ENCODE peak calls at places on chromosomes 12 and 14, in six cellular contexts. One of them, this sample, is unnamed.

GRCh38 chr12:38721611-38722252 is 183.7 kb downstream of the CPNE8 start:
- DNase-seq in amygdala: no peak
- DNase-seq in KBM-7: no peak
- DNase-seq in Karpas-422: no peak
- DNase-seq in upper lobe of right lung: no peak
- DNase-seq in kidney tubule cell: no peak
- DNase-seq in this sample: no peak

GRCh38 chr12:77299910-77300772 is 234.8 kb upstream of the E2F7 start:
- DNase-seq in amygdala: no peak
- DNase-seq in KBM-7: no peak
- DNase-seq in Karpas-422: no peak
- DNase-seq in upper lobe of right lung: no peak
- DNase-seq in kidney tubule cell: peak; percentile 77
- DNase-seq in this sample: no peak

GRCh38 chr12:123715151-123715676 is 3.1 kb downstream of the ATP6V0A2 start:
- DNase-seq in amygdala: no peak
- DNase-seq in KBM-7: no peak
- DNase-seq in Karpas-422: no peak
- DNase-seq in upper lobe of right lung: no peak
- DNase-seq in kidney tubule cell: no peak
- DNase-seq in this sample: no peak

GRCh38 chr12:95789126-95790024 is 1.2 kb downstream of the NTN4 start:
- DNase-seq in amygdala: no peak
- DNase-seq in KBM-7: no peak
- DNase-seq in Karpas-422: no peak
- DNase-seq in upper lobe of right lung: peak; percentile 72
- DNase-seq in kidney tubule cell: peak; percentile 77
- DNase-seq in this sample: no peak

GRCh38 chr12:58575281-58575680 is 345.0 kb downstream of the LRIG3 start:
- DNase-seq in amygdala: no peak
- DNase-seq in KBM-7: peak; percentile 17
- DNase-seq in Karpas-422: no peak
- DNase-seq in upper lobe of right lung: no peak
- DNase-seq in kidney tubule cell: peak; percentile 22
- DNase-seq in this sample: no peak

GRCh38 chr14:54529811-54530210 is 20.1 kb downstream of the CGRRF1 start:
- DNase-seq in amygdala: no peak
- DNase-seq in KBM-7: no peak
- DNase-seq in Karpas-422: no peak
- DNase-seq in upper lobe of right lung: no peak
- DNase-seq in kidney tubule cell: peak; percentile 62
- DNase-seq in this sample: no peak

GRCh38 chr14:68947802-68948201 is 31.3 kb downstream of the ACTN1 start:
- DNase-seq in amygdala: no peak
- DNase-seq in KBM-7: peak; percentile 89
- DNase-seq in Karpas-422: no peak
- DNase-seq in upper lobe of right lung: no peak
- DNase-seq in kidney tubule cell: no peak
- DNase-seq in this sample: no peak

GRCh38 chr12:6662602-6662905 is 365 bp downstream of the ING4 start:
- DNase-seq in amygdala: no peak
- DNase-seq in KBM-7: no peak
- DNase-seq in Karpas-422: no peak
- DNase-seq in upper lobe of right lung: no peak
- DNase-seq in kidney tubule cell: no peak
- DNase-seq in this sample: no peak

GRCh38 chr12:108449478-108449877 is 65.6 kb upstream of the FICD start:
- DNase-seq in amygdala: no peak
- DNase-seq in KBM-7: no peak
- DNase-seq in Karpas-422: no peak
- DNase-seq in upper lobe of right lung: no peak
- DNase-seq in kidney tubule cell: no peak
- DNase-seq in this sample: no peak

GRCh38 chr14:68255697-68256178 is 436.2 kb downstream of the RAD51B start:
- DNase-seq in amygdala: no peak
- DNase-seq in KBM-7: no peak
- DNase-seq in Karpas-422: no peak
- DNase-seq in upper lobe of right lung: no peak
- DNase-seq in kidney tubule cell: peak; percentile 57
- DNase-seq in this sample: no peak

GRCh38 chr14:89504084-89504483 is 87.1 kb upstream of the FOXN3 start:
- DNase-seq in amygdala: no peak
- DNase-seq in KBM-7: no peak
- DNase-seq in Karpas-422: no peak
- DNase-seq in upper lobe of right lung: no peak
- DNase-seq in kidney tubule cell: peak; percentile 10
- DNase-seq in this sample: no peak

GRCh38 chr12:54195736-54196347 is 7.1 kb upstream of the SMUG1 start:
- DNase-seq in amygdala: no peak
- DNase-seq in KBM-7: peak; percentile 32
- DNase-seq in Karpas-422: peak; percentile 80
- DNase-seq in upper lobe of right lung: no peak
- DNase-seq in kidney tubule cell: no peak
- DNase-seq in this sample: no peak

GRCh38 chr14:75344396-75344795 is 65.8 kb downstream of the FOS start:
- DNase-seq in amygdala: no peak
- DNase-seq in KBM-7: no peak
- DNase-seq in Karpas-422: no peak
- DNase-seq in upper lobe of right lung: no peak
- DNase-seq in kidney tubule cell: no peak
- DNase-seq in this sample: no peak

GRCh38 chr14:32307881-32308582 is 21.1 kb upstream of the AKAP6 start:
- DNase-seq in amygdala: no peak
- DNase-seq in KBM-7: no peak
- DNase-seq in Karpas-422: no peak
- DNase-seq in upper lobe of right lung: no peak
- DNase-seq in kidney tubule cell: no peak
- DNase-seq in this sample: no peak

GRCh38 chr12:69309461-69309860 is 38.7 kb upstream of the LYZ start:
- DNase-seq in amygdala: no peak
- DNase-seq in KBM-7: no peak
- DNase-seq in Karpas-422: no peak
- DNase-seq in upper lobe of right lung: no peak
- DNase-seq in kidney tubule cell: no peak
- DNase-seq in this sample: no peak

GRCh38 chr14:39843881-39844280 is 411.6 kb upstream of the FBXO33 start:
- DNase-seq in amygdala: no peak
- DNase-seq in KBM-7: no peak
- DNase-seq in Karpas-422: no peak
- DNase-seq in upper lobe of right lung: no peak
- DNase-seq in kidney tubule cell: no peak
- DNase-seq in this sample: no peak

GRCh38 chr12:130201037-130201436 is 38.8 kb downstream of the FZD10 start:
- DNase-seq in amygdala: no peak
- DNase-seq in KBM-7: no peak
- DNase-seq in Karpas-422: no peak
- DNase-seq in upper lobe of right lung: no peak
- DNase-seq in kidney tubule cell: no peak
- DNase-seq in this sample: no peak

GRCh38 chr12:68406134-68406576 is 74.0 kb upstream of the MDM1 start:
- DNase-seq in amygdala: peak; percentile 10
- DNase-seq in KBM-7: peak; percentile 63
- DNase-seq in Karpas-422: no peak
- DNase-seq in upper lobe of right lung: peak; percentile 95
- DNase-seq in kidney tubule cell: peak; percentile 58
- DNase-seq in this sample: peak; percentile 44

GRCh38 chr12:54060174-54060974 is 6.7 kb downstream of the HOXC4 start:
- DNase-seq in amygdala: no peak
- DNase-seq in KBM-7: no peak
- DNase-seq in Karpas-422: no peak
- DNase-seq in upper lobe of right lung: no peak
- DNase-seq in kidney tubule cell: no peak
- DNase-seq in this sample: no peak

GRCh38 chr12:111322336-111323250 is 46.3 kb downstream of the PHETA1 start:
- DNase-seq in amygdala: no peak
- DNase-seq in KBM-7: no peak
- DNase-seq in Karpas-422: no peak
- DNase-seq in upper lobe of right lung: no peak
- DNase-seq in kidney tubule cell: peak; percentile 12
- DNase-seq in this sample: peak; percentile 9

GRCh38 chr12:646303-647038 is 16.8 kb downstream of the NINJ2 start:
- DNase-seq in amygdala: no peak
- DNase-seq in KBM-7: no peak
- DNase-seq in Karpas-422: no peak
- DNase-seq in upper lobe of right lung: no peak
- DNase-seq in kidney tubule cell: no peak
- DNase-seq in this sample: no peak

GRCh38 chr12:106030210-106031175 is 108.3 kb downstream of the NUAK1 start:
- DNase-seq in amygdala: no peak
- DNase-seq in KBM-7: no peak
- DNase-seq in Karpas-422: no peak
- DNase-seq in upper lobe of right lung: no peak
- DNase-seq in kidney tubule cell: peak; percentile 87
- DNase-seq in this sample: no peak

GRCh38 chr12:102534899-102535298 is 54.5 kb upstream of the IGF1 start:
- DNase-seq in amygdala: no peak
- DNase-seq in KBM-7: no peak
- DNase-seq in Karpas-422: no peak
- DNase-seq in upper lobe of right lung: no peak
- DNase-seq in kidney tubule cell: no peak
- DNase-seq in this sample: no peak

GRCh38 chr12:124646385-124647230 is 79.2 kb upstream of the NCOR2 start:
- DNase-seq in amygdala: no peak
- DNase-seq in KBM-7: peak; percentile 49
- DNase-seq in Karpas-422: peak; percentile 68
- DNase-seq in upper lobe of right lung: peak; percentile 87
- DNase-seq in kidney tubule cell: no peak
- DNase-seq in this sample: no peak

GRCh38 chr12:7642876-7643309 is 22.8 kb downstream of the APOBEC1 start:
- DNase-seq in amygdala: no peak
- DNase-seq in KBM-7: peak; percentile 50
- DNase-seq in Karpas-422: peak; percentile 82
- DNase-seq in upper lobe of right lung: no peak
- DNase-seq in kidney tubule cell: peak; percentile 39
- DNase-seq in this sample: no peak

GRCh38 chr14:77641207-77641533 is 24.7 kb upstream of the SPTLC2 start:
- DNase-seq in amygdala: no peak
- DNase-seq in KBM-7: no peak
- DNase-seq in Karpas-422: peak; percentile 67
- DNase-seq in upper lobe of right lung: no peak
- DNase-seq in kidney tubule cell: peak; percentile 44
- DNase-seq in this sample: no peak

GRCh38 chr14:81450100-81450531 is 50.0 kb upstream of the STON2 start:
- DNase-seq in amygdala: no peak
- DNase-seq in KBM-7: no peak
- DNase-seq in Karpas-422: no peak
- DNase-seq in upper lobe of right lung: no peak
- DNase-seq in kidney tubule cell: peak; percentile 38
- DNase-seq in this sample: no peak

GRCh38 chr12:26346748-26347147 is 151.4 kb downstream of the SSPN start:
- DNase-seq in amygdala: no peak
- DNase-seq in KBM-7: peak; percentile 25
- DNase-seq in Karpas-422: no peak
- DNase-seq in upper lobe of right lung: no peak
- DNase-seq in kidney tubule cell: no peak
- DNase-seq in this sample: no peak

GRCh38 chr14:85280074-85280473 is 249.9 kb upstream of the FLRT2 start:
- DNase-seq in amygdala: no peak
- DNase-seq in KBM-7: no peak
- DNase-seq in Karpas-422: no peak
- DNase-seq in upper lobe of right lung: no peak
- DNase-seq in kidney tubule cell: peak; percentile 10
- DNase-seq in this sample: no peak

GRCh38 chr14:96631030-96631429 is 128.8 kb downstream of the PAPOLA start:
- DNase-seq in amygdala: no peak
- DNase-seq in KBM-7: no peak
- DNase-seq in Karpas-422: no peak
- DNase-seq in upper lobe of right lung: no peak
- DNase-seq in kidney tubule cell: no peak
- DNase-seq in this sample: no peak

GRCh38 chr12:111448266-111448830 is 42.6 kb downstream of the SH2B3 start:
- DNase-seq in amygdala: no peak
- DNase-seq in KBM-7: no peak
- DNase-seq in Karpas-422: no peak
- DNase-seq in upper lobe of right lung: no peak
- DNase-seq in kidney tubule cell: no peak
- DNase-seq in this sample: no peak

GRCh38 chr12:101021442-101021841 is 188.6 kb downstream of the SLC5A8 start:
- DNase-seq in amygdala: no peak
- DNase-seq in KBM-7: no peak
- DNase-seq in Karpas-422: no peak
- DNase-seq in upper lobe of right lung: no peak
- DNase-seq in kidney tubule cell: peak; percentile 26
- DNase-seq in this sample: no peak

GRCh38 chr14:84894254-84894653 is 635.7 kb upstream of the FLRT2 start:
- DNase-seq in amygdala: no peak
- DNase-seq in KBM-7: no peak
- DNase-seq in Karpas-422: no peak
- DNase-seq in upper lobe of right lung: no peak
- DNase-seq in kidney tubule cell: no peak
- DNase-seq in this sample: no peak

GRCh38 chr14:53109028-53109687 is 44.0 kb downstream of the DDHD1 start:
- DNase-seq in amygdala: no peak
- DNase-seq in KBM-7: peak; percentile 94
- DNase-seq in Karpas-422: peak; percentile 77
- DNase-seq in upper lobe of right lung: no peak
- DNase-seq in kidney tubule cell: no peak
- DNase-seq in this sample: no peak

GRCh38 chr12:51124504-51124903 is 41.1 kb upstream of the CSRNP2 start:
- DNase-seq in amygdala: no peak
- DNase-seq in KBM-7: no peak
- DNase-seq in Karpas-422: no peak
- DNase-seq in upper lobe of right lung: no peak
- DNase-seq in kidney tubule cell: no peak
- DNase-seq in this sample: peak; percentile 2

GRCh38 chr14:53227154-53227718 is 74.1 kb upstream of the DDHD1 start:
- DNase-seq in amygdala: no peak
- DNase-seq in KBM-7: no peak
- DNase-seq in Karpas-422: no peak
- DNase-seq in upper lobe of right lung: no peak
- DNase-seq in kidney tubule cell: no peak
- DNase-seq in this sample: no peak

GRCh38 chr14:104506461-104507253 is 72.9 kb upstream of the C14orf180 start:
- DNase-seq in amygdala: no peak
- DNase-seq in KBM-7: no peak
- DNase-seq in Karpas-422: no peak
- DNase-seq in upper lobe of right lung: no peak
- DNase-seq in kidney tubule cell: no peak
- DNase-seq in this sample: no peak

GRCh38 chr12:49588761-49589516 is 16.5 kb downstream of the FAM186B start:
- DNase-seq in amygdala: no peak
- DNase-seq in KBM-7: no peak
- DNase-seq in Karpas-422: no peak
- DNase-seq in upper lobe of right lung: no peak
- DNase-seq in kidney tubule cell: no peak
- DNase-seq in this sample: no peak

GRCh38 chr12:94192506-94192905 is 44.1 kb downstream of the PLXNC1 start:
- DNase-seq in amygdala: no peak
- DNase-seq in KBM-7: no peak
- DNase-seq in Karpas-422: no peak
- DNase-seq in upper lobe of right lung: no peak
- DNase-seq in kidney tubule cell: no peak
- DNase-seq in this sample: no peak

GRCh38 chr12:82783456-82783855 is 96.8 kb downstream of the TMTC2 start:
- DNase-seq in amygdala: no peak
- DNase-seq in KBM-7: no peak
- DNase-seq in Karpas-422: peak; percentile 47
- DNase-seq in upper lobe of right lung: no peak
- DNase-seq in kidney tubule cell: no peak
- DNase-seq in this sample: no peak

This sample was measured in hippocampal formation.